ENCODE peak calls at places on chromosome 5, in eight cellular contexts. Y, Z, A, F, B, P, U and W are unnamed samples.

GRCh38 chr5:57986746-57987145 is 473.1 kb downstream of the PLK2 start:
- DNase-seq in Y (peak), Z (no peak), A (no peak), F (no peak), B (no peak), P (no peak), U (peak), W (no peak)

GRCh38 chr5:1356873-1357787 is 12.2 kb upstream of the CLPTM1L start:
- DNase-seq in Y (no peak), Z (no peak), A (no peak), F (no peak), B (no peak), P (no peak), U (no peak), W (no peak)

GRCh38 chr5:9429691-9430215 is 116.1 kb downstream of the SEMA5A start:
- DNase-seq in Y (no peak), Z (no peak), A (no peak), F (no peak), B (no peak), P (no peak), U (no peak), W (no peak)

GRCh38 chr5:127254729-127255284 is 35.8 kb upstream of the MEGF10 start:
- DNase-seq in Y (no peak), Z (no peak), A (no peak), F (no peak), B (no peak), P (no peak), U (peak), W (no peak)

GRCh38 chr5:539469-540214 is 15.4 kb upstream of the SLC9A3 start:
- DNase-seq in Y (no peak), Z (no peak), A (no peak), F (no peak), B (no peak), P (no peak), U (no peak), W (peak)

GRCh38 chr5:149383399-149383798 is 4.3 kb upstream of the IL17B start:
- DNase-seq in Y (no peak), Z (no peak), A (no peak), F (no peak), B (no peak), P (no peak), U (no peak), W (no peak)

GRCh38 chr5:65382582-65382981 is 99.1 kb downstream of the ADAMTS6 start:
- DNase-seq in Y (no peak), Z (no peak), A (no peak), F (no peak), B (no peak), P (no peak), U (no peak), W (no peak)

GRCh38 chr5:1423901-1424603 is 21.2 kb downstream of the SLC6A3 start:
- DNase-seq in Y (no peak), Z (no peak), A (no peak), F (no peak), B (no peak), P (no peak), U (no peak), W (no peak)

GRCh38 chr5:115557667-115558387 is 13.3 kb upstream of the FEM1C start:
- DNase-seq in Y (peak), Z (no peak), A (peak), F (no peak), B (no peak), P (no peak), U (no peak), W (no peak)

GRCh38 chr5:10524376-10525123 is 39.3 kb upstream of the ANKRD33B start:
- DNase-seq in Y (peak), Z (no peak), A (no peak), F (no peak), B (no peak), P (no peak), U (peak), W (peak)

GRCh38 chr5:137890850-137891249 is 1.6 kb downstream of the PKD2L2 start:
- DNase-seq in Y (no peak), Z (no peak), A (no peak), F (no peak), B (no peak), P (no peak), U (no peak), W (no peak)

GRCh38 chr5:34789021-34789531 is 49.9 kb upstream of the TTC23L start:
- DNase-seq in Y (peak), Z (no peak), A (no peak), F (no peak), B (no peak), P (no peak), U (no peak), W (no peak)

GRCh38 chr5:175288048-175288621 is 155.8 kb downstream of the DRD1 start:
- DNase-seq in Y (peak), Z (no peak), A (no peak), F (no peak), B (no peak), P (no peak), U (no peak), W (no peak)

GRCh38 chr5:9498541-9499497 is 47.1 kb downstream of the SEMA5A start:
- DNase-seq in Y (peak), Z (no peak), A (peak), F (no peak), B (no peak), P (peak), U (no peak), W (no peak)

GRCh38 chr5:35979694-35980093 is 11.5 kb downstream of the UGT3A1 start:
- DNase-seq in Y (no peak), Z (no peak), A (no peak), F (no peak), B (no peak), P (no peak), U (no peak), W (no peak)

GRCh38 chr5:123278284-123278683 is 144.9 kb downstream of the CEP120 start:
- DNase-seq in Y (no peak), Z (no peak), A (no peak), F (no peak), B (no peak), P (no peak), U (no peak), W (no peak)

GRCh38 chr5:132180134-132180745 is 47.4 kb downstream of the P4HA2 start:
- DNase-seq in Y (peak), Z (no peak), A (peak), F (no peak), B (no peak), P (peak), U (peak), W (peak)

GRCh38 chr5:27742805-27743204 is 704.4 kb upstream of the CDH9 start:
- DNase-seq in Y (no peak), Z (no peak), A (no peak), F (no peak), B (no peak), P (no peak), U (no peak), W (no peak)

GRCh38 chr5:80408475-80408875 is 611 bp downstream of the ZFYVE16 start:
- DNase-seq in Y (peak), Z (peak), A (peak), F (peak), B (peak), P (no peak), U (no peak), W (no peak)

GRCh38 chr5:6166698-6167394 is 211.5 kb downstream of the MED10 start:
- DNase-seq in Y (no peak), Z (no peak), A (no peak), F (no peak), B (no peak), P (no peak), U (no peak), W (no peak)

GRCh38 chr5:124895236-124895635 is 148.8 kb upstream of the ZNF608 start:
- DNase-seq in Y (no peak), Z (no peak), A (no peak), F (no peak), B (no peak), P (peak), U (no peak), W (peak)

GRCh38 chr5:55234171-55234700 is 828 bp upstream of the CCNO start:
- DNase-seq in Y (no peak), Z (no peak), A (no peak), F (no peak), B (no peak), P (peak), U (no peak), W (peak)

GRCh38 chr5:138981606-138982005 is 106.5 kb upstream of the LRRTM2 start:
- DNase-seq in Y (peak), Z (no peak), A (no peak), F (no peak), B (no peak), P (no peak), U (no peak), W (no peak)

GRCh38 chr5:73367650-73368049 is 80.9 kb downstream of the FOXD1 start:
- DNase-seq in Y (peak), Z (no peak), A (peak), F (no peak), B (no peak), P (no peak), U (no peak), W (no peak)

GRCh38 chr5:169635933-169636332 is 1.1 kb upstream of the DOCK2 start:
- DNase-seq in Y (no peak), Z (no peak), A (no peak), F (no peak), B (no peak), P (no peak), U (no peak), W (no peak)

GRCh38 chr5:153658606-153659005 is 168.1 kb downstream of the GRIA1 start:
- DNase-seq in Y (no peak), Z (no peak), A (no peak), F (no peak), B (no peak), P (peak), U (no peak), W (peak)

GRCh38 chr5:174380311-174380710 is 334.8 kb downstream of the NSG2 start:
- DNase-seq in Y (no peak), Z (no peak), A (no peak), F (no peak), B (no peak), P (no peak), U (no peak), W (no peak)

GRCh38 chr5:42492978-42493377 is 69.7 kb downstream of the GHR start:
- DNase-seq in Y (no peak), Z (no peak), A (no peak), F (no peak), B (no peak), P (no peak), U (no peak), W (no peak)

GRCh38 chr5:60814498-60814897 is 29.6 kb downstream of the ELOVL7 start:
- DNase-seq in Y (no peak), Z (no peak), A (no peak), F (no peak), B (no peak), P (no peak), U (no peak), W (no peak)

GRCh38 chr5:98977723-98978122 is 48.9 kb upstream of the CHD1 start:
- DNase-seq in Y (no peak), Z (peak), A (no peak), F (no peak), B (no peak), P (no peak), U (no peak), W (no peak)

GRCh38 chr5:133499896-133500295 is 112.4 kb downstream of the FSTL4 start:
- DNase-seq in Y (no peak), Z (no peak), A (no peak), F (no peak), B (no peak), P (no peak), U (no peak), W (no peak)

GRCh38 chr5:31066655-31067328 is 126.7 kb upstream of the CDH6 start:
- DNase-seq in Y (peak), Z (no peak), A (no peak), F (no peak), B (no peak), P (no peak), U (no peak), W (no peak)